ENCODE peak calls at places on chromosomes 12 and 14, in four cellular contexts. One of them, this sample, is unnamed.

GRCh38 chr12:104796475-104796862 is 161.6 kb downstream of the SLC41A2 start:
- DNase-seq in DND-41: no peak
- DNase-seq in WERI-Rb-1: no peak
- DNase-seq in CD8-positive, alpha-beta memory T cell: no peak
- DNase-seq in this sample: no peak

GRCh38 chr14:75050852-75051555 is at the start of gene MLH3:
- DNase-seq in DND-41: peak; percentile 84
- DNase-seq in WERI-Rb-1: peak; percentile 89
- DNase-seq in CD8-positive, alpha-beta memory T cell: peak; percentile 78
- DNase-seq in this sample: peak; percentile 97

GRCh38 chr14:44404021-44404420 is 103.1 kb downstream of the FSCB start:
- DNase-seq in DND-41: no peak
- DNase-seq in WERI-Rb-1: no peak
- DNase-seq in CD8-positive, alpha-beta memory T cell: no peak
- DNase-seq in this sample: no peak

GRCh38 chr12:16763901-16764300 is 157.9 kb upstream of the LMO3 start:
- DNase-seq in DND-41: no peak
- DNase-seq in WERI-Rb-1: no peak
- DNase-seq in CD8-positive, alpha-beta memory T cell: no peak
- DNase-seq in this sample: no peak

GRCh38 chr12:27999970-28000369 is 27.4 kb upstream of the PTHLH start:
- DNase-seq in DND-41: no peak
- DNase-seq in WERI-Rb-1: no peak
- DNase-seq in CD8-positive, alpha-beta memory T cell: no peak
- DNase-seq in this sample: no peak

GRCh38 chr12:16323010-16323409 is 24.4 kb upstream of the MGST1 start:
- DNase-seq in DND-41: no peak
- DNase-seq in WERI-Rb-1: no peak
- DNase-seq in CD8-positive, alpha-beta memory T cell: no peak
- DNase-seq in this sample: no peak

GRCh38 chr14:85122690-85123089 is 407.3 kb upstream of the FLRT2 start:
- DNase-seq in DND-41: no peak
- DNase-seq in WERI-Rb-1: no peak
- DNase-seq in CD8-positive, alpha-beta memory T cell: no peak
- DNase-seq in this sample: no peak

GRCh38 chr12:93174473-93174872 is 203.3 kb upstream of the NUDT4 start:
- DNase-seq in DND-41: no peak
- DNase-seq in WERI-Rb-1: no peak
- DNase-seq in CD8-positive, alpha-beta memory T cell: no peak
- DNase-seq in this sample: no peak

GRCh38 chr14:101122855-101123129 is 219.3 kb upstream of the RTL1 start:
- DNase-seq in DND-41: no peak
- DNase-seq in WERI-Rb-1: no peak
- DNase-seq in CD8-positive, alpha-beta memory T cell: no peak
- DNase-seq in this sample: no peak

GRCh38 chr14:66568220-66568619 is 60.3 kb downstream of the GPHN start:
- DNase-seq in DND-41: no peak
- DNase-seq in WERI-Rb-1: no peak
- DNase-seq in CD8-positive, alpha-beta memory T cell: no peak
- DNase-seq in this sample: no peak

GRCh38 chr14:101475468-101476257 is 85.6 kb upstream of the DIO3 start:
- DNase-seq in DND-41: no peak
- DNase-seq in WERI-Rb-1: no peak
- DNase-seq in CD8-positive, alpha-beta memory T cell: no peak
- DNase-seq in this sample: no peak

GRCh38 chr14:100078997-100079561 is 13.9 kb downstream of the EVL start:
- DNase-seq in DND-41: peak; percentile 98
- DNase-seq in WERI-Rb-1: peak; percentile 58
- DNase-seq in CD8-positive, alpha-beta memory T cell: peak; percentile 89
- DNase-seq in this sample: no peak

GRCh38 chr12:66118240-66118891 is 12.2 kb downstream of the LLPH start:
- DNase-seq in DND-41: no peak
- DNase-seq in WERI-Rb-1: no peak
- DNase-seq in CD8-positive, alpha-beta memory T cell: no peak
- DNase-seq in this sample: peak; percentile 29

GRCh38 chr12:95836185-95836609 is 22.6 kb upstream of the SNRPF start:
- DNase-seq in DND-41: no peak
- DNase-seq in WERI-Rb-1: no peak
- DNase-seq in CD8-positive, alpha-beta memory T cell: no peak
- DNase-seq in this sample: no peak

GRCh38 chr12:112714166-112714565 is 77.4 kb upstream of the RPH3A start:
- DNase-seq in DND-41: no peak
- DNase-seq in WERI-Rb-1: no peak
- DNase-seq in CD8-positive, alpha-beta memory T cell: no peak
- DNase-seq in this sample: no peak

GRCh38 chr14:37114039-37114438 is 58.4 kb downstream of the SLC25A21 start:
- DNase-seq in DND-41: no peak
- DNase-seq in WERI-Rb-1: no peak
- DNase-seq in CD8-positive, alpha-beta memory T cell: no peak
- DNase-seq in this sample: no peak

GRCh38 chr12:65156366-65156831 is 13.0 kb upstream of the LEMD3 start:
- DNase-seq in DND-41: peak; percentile 16
- DNase-seq in WERI-Rb-1: no peak
- DNase-seq in CD8-positive, alpha-beta memory T cell: peak; percentile 11
- DNase-seq in this sample: peak; percentile 59

GRCh38 chr12:25194211-25194610 is 749 bp downstream of the DNAI7 start:
- DNase-seq in DND-41: no peak
- DNase-seq in WERI-Rb-1: no peak
- DNase-seq in CD8-positive, alpha-beta memory T cell: no peak
- DNase-seq in this sample: no peak
- H3K4me3 ChIP-seq in DND-41: peak overlapping the region; percentile 94
- H3K4me3 ChIP-seq in WERI-Rb-1: no peak overlapping the region
- H3K4me3 ChIP-seq in CD8-positive, alpha-beta memory T cell: peak overlapping the region; percentile 84
- H3K4me3 ChIP-seq in this sample: peak overlapping the region; percentile 79

DNA sequence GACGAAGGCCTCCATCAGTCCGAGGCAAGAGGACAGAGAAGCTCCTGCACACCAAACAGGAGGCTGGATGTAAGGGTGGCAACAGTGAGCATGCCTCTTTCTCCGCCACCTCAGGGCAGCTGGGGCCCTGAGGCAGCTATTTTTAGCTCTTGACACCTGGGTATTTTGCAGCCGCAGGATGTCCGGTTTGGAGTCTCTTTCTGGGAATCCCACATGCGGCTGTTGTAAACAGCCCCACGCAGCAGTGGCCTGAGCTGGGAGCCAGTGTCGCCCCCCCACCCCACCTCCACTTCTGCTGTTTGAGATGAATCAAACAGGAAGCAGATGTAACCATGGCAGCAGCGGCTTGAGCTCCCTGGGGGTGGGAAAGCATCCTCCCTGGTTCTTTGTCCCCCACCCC is 11.7 kb downstream of the HDAC7 start:
- DNase-seq in DND-41: peak; percentile 90
- DNase-seq in WERI-Rb-1: no peak
- DNase-seq in CD8-positive, alpha-beta memory T cell: peak; percentile 70
- DNase-seq in this sample: peak; percentile 84
- H3K27ac ChIP-seq in DND-41: peak overlapping the region; percentile 58
- H3K27ac ChIP-seq in WERI-Rb-1: no peak overlapping the region
- H3K27ac ChIP-seq in CD8-positive, alpha-beta memory T cell: peak overlapping the region; percentile 69
- H3K27ac ChIP-seq in this sample: peak overlapping the region; percentile 98

GRCh38 chr14:55136241-55136640 is 7.2 kb downstream of the LGALS3 start:
- DNase-seq in DND-41: no peak
- DNase-seq in WERI-Rb-1: no peak
- DNase-seq in CD8-positive, alpha-beta memory T cell: no peak
- DNase-seq in this sample: no peak

GRCh38 chr14:55138091-55138490 is 9.0 kb downstream of the LGALS3 start:
- DNase-seq in DND-41: no peak
- DNase-seq in WERI-Rb-1: no peak
- DNase-seq in CD8-positive, alpha-beta memory T cell: no peak
- DNase-seq in this sample: peak; percentile 71

GRCh38 chr14:55139152-55139551 is 10.1 kb downstream of the LGALS3 start:
- DNase-seq in DND-41: no peak
- DNase-seq in WERI-Rb-1: no peak
- DNase-seq in CD8-positive, alpha-beta memory T cell: no peak
- DNase-seq in this sample: no peak

GRCh38 chr14:55139696-55140509 is 10.9 kb downstream of the LGALS3 start:
- DNase-seq in DND-41: no peak
- DNase-seq in WERI-Rb-1: no peak
- DNase-seq in CD8-positive, alpha-beta memory T cell: no peak
- DNase-seq in this sample: no peak

GRCh38 chr14:55136868-55137785 is 8.1 kb downstream of the LGALS3 start:
- DNase-seq in DND-41: no peak
- DNase-seq in WERI-Rb-1: no peak
- DNase-seq in CD8-positive, alpha-beta memory T cell: no peak
- DNase-seq in this sample: no peak
- H3K4me3 ChIP-seq in DND-41: no peak overlapping the region
- H3K4me3 ChIP-seq in WERI-Rb-1: no peak overlapping the region
- H3K4me3 ChIP-seq in CD8-positive, alpha-beta memory T cell: no peak overlapping the region
- H3K4me3 ChIP-seq in this sample: no peak overlapping the region

GRCh38 chr12:49367381-49368239 is at the start of gene SPATS2:
- DNase-seq in DND-41: no peak
- DNase-seq in WERI-Rb-1: peak; percentile 99
- DNase-seq in CD8-positive, alpha-beta memory T cell: no peak
- DNase-seq in this sample: no peak

GRCh38 chr12:49369723-49370145 is 2.5 kb downstream of the SPATS2 start:
- DNase-seq in DND-41: peak; percentile 26
- DNase-seq in WERI-Rb-1: peak; percentile 18
- DNase-seq in CD8-positive, alpha-beta memory T cell: no peak
- DNase-seq in this sample: peak; percentile 70

GRCh38 chr12:49366652-49367380 is 446 bp upstream of the SPATS2 start:
- DNase-seq in DND-41: peak; percentile 96
- DNase-seq in WERI-Rb-1: peak; percentile 93
- DNase-seq in CD8-positive, alpha-beta memory T cell: peak; percentile 78
- DNase-seq in this sample: peak; percentile 98

GRCh38 chr12:49370539-49370938 is 3.3 kb downstream of the SPATS2 start:
- DNase-seq in DND-41: no peak
- DNase-seq in WERI-Rb-1: no peak
- DNase-seq in CD8-positive, alpha-beta memory T cell: no peak
- DNase-seq in this sample: no peak

GRCh38 chr12:49368240-49368600 is 958 bp downstream of the SPATS2 start:
- DNase-seq in DND-41: no peak
- DNase-seq in WERI-Rb-1: no peak
- DNase-seq in CD8-positive, alpha-beta memory T cell: no peak
- DNase-seq in this sample: peak; percentile 67
- H3K27ac ChIP-seq in DND-41: peak overlapping the region; percentile 96
- H3K27ac ChIP-seq in WERI-Rb-1: no peak overlapping the region
- H3K27ac ChIP-seq in CD8-positive, alpha-beta memory T cell: peak overlapping the region; percentile 25
- H3K27ac ChIP-seq in this sample: peak overlapping the region; percentile 88

DNA sequence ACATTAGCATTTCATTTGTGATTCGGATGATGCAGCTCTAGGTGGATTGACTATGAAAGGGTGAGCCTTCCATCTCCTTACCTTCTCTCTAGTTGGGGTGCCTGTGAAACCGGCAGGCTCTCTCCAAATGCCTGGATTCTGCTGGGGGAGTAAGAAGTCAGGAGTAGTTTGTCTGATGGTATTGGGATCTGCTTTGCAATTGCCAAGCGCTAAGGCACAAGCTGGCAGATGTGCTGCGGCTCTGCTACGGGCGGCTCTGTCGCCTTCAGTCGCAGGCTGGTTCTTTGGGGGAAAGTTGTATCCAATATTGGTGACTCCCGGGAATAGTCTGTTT is 2.4 kb downstream of the RMST start:
- DNase-seq in DND-41: no peak
- DNase-seq in WERI-Rb-1: no peak
- DNase-seq in CD8-positive, alpha-beta memory T cell: no peak
- DNase-seq in this sample: no peak
- H3K4me3 ChIP-seq in DND-41: no peak overlapping the region
- H3K4me3 ChIP-seq in WERI-Rb-1: no peak overlapping the region
- H3K4me3 ChIP-seq in CD8-positive, alpha-beta memory T cell: no peak overlapping the region
- H3K4me3 ChIP-seq in this sample: no peak overlapping the region